ENCODE peak calls at places on chromosomes 12 and 14, in seven cellular contexts. P, W, T, I, Q, L and F are unnamed samples.

GRCh38 chr14:75247286-75247922 is 31.2 kb upstream of the FOS start:
- DNase-seq in P (peak), W (no peak), I (no peak), L (no peak), Q (no peak), T (no peak), F (no peak)

GRCh38 chr12:49344486-49345047 is 2.1 kb upstream of the DNAJC22 start:
- DNase-seq in T (no peak), P (no peak), I (no peak), L (no peak), W (no peak), Q (no peak), F (no peak)

GRCh38 chr14:104146651-104147345 is 8.4 kb downstream of the KIF26A start:
- DNase-seq in L (no peak), W (no peak), P (no peak), I (no peak), T (peak), Q (no peak), F (no peak)

GRCh38 chr12:49867580-49868341 is 24.9 kb upstream of the BCDIN3D start:
- DNase-seq in I (peak), P (no peak), W (no peak), Q (no peak), L (no peak), T (no peak), F (no peak)

GRCh38 chr14:51445001-51445390 is 204.9 kb downstream of the TMX1 start:
- DNase-seq in T (no peak), L (no peak), P (no peak), I (peak), Q (no peak), W (no peak), F (no peak)

GRCh38 chr14:93072659-93073365 is 42.9 kb downstream of the ITPK1 start:
- DNase-seq in I (no peak), T (no peak), Q (no peak), L (no peak), W (no peak), P (no peak), F (no peak)

GRCh38 chr12:54759751-54760150 is 94.6 kb upstream of the MUCL1 start:
- DNase-seq in L (peak), T (no peak), Q (peak), P (peak), I (no peak), W (peak), F (no peak)

GRCh38 chr12:119666900-119667576 is 895 bp upstream of the PRKAB1 start:
- DNase-seq in Q (no peak), P (no peak), W (no peak), L (no peak), I (no peak), T (no peak), F (no peak)

GRCh38 chr14:90398841-90399540 is 2.2 kb downstream of the CALM1 start:
- DNase-seq in W (no peak), Q (no peak), T (no peak), I (no peak), P (no peak), L (no peak), F (no peak)

GRCh38 chr12:121769297-121769830 is 24.1 kb downstream of the RHOF start:
- DNase-seq in T (no peak), P (no peak), Q (no peak), W (no peak), I (no peak), L (no peak), F (no peak)

GRCh38 chr12:100823988-100824387 is 29.4 kb downstream of the ANO4 start:
- DNase-seq in W (no peak), Q (no peak), P (no peak), T (no peak), I (peak), L (no peak), F (no peak)

GRCh38 chr14:58805605-58806358 is 168.0 kb downstream of the DACT1 start:
- DNase-seq in I (peak), P (no peak), Q (no peak), T (no peak), L (no peak), W (no peak), F (no peak)

GRCh38 chr14:63952933-63953437 is 100.2 kb downstream of the SYNE2 start:
- DNase-seq in P (no peak), I (peak), W (no peak), Q (no peak), T (no peak), L (no peak), F (no peak)

GRCh38 chr12:50626026-50626425 is 121.2 kb downstream of the DIP2B start:
- DNase-seq in Q (no peak), P (no peak), L (no peak), W (no peak), I (no peak), T (no peak), F (no peak)

GRCh38 chr12:122310636-122311035 is 44.3 kb upstream of the VPS33A start:
- DNase-seq in I (no peak), Q (no peak), P (no peak), W (no peak), T (no peak), L (no peak), F (no peak)

GRCh38 chr12:87155616-87156015 is 873.6 kb downstream of the C12orf50 start:
- DNase-seq in P (no peak), Q (no peak), I (peak), L (no peak), W (no peak), T (no peak), F (no peak)

GRCh38 chr14:33404054-33404453 is 465.4 kb downstream of the NPAS3 start:
- DNase-seq in I (peak), L (no peak), W (no peak), P (no peak), T (no peak), Q (no peak), F (no peak)

GRCh38 chr12:120599672-120600537 is 18.7 kb upstream of the POP5 start:
- DNase-seq in L (no peak), T (no peak), Q (peak), P (no peak), W (no peak), I (no peak), F (no peak)

GRCh38 chr12:16605666-16606116 is 271 bp downstream of the LMO3 start:
- DNase-seq in I (peak), L (peak), T (peak), W (peak), P (peak), Q (peak), F (no peak)

GRCh38 chr12:106113446-106114083 is 25.2 kb downstream of the NUAK1 start:
- DNase-seq in P (no peak), Q (no peak), I (peak), T (no peak), W (no peak), L (no peak), F (no peak)

GRCh38 chr14:33229269-33229924 is 290.7 kb downstream of the NPAS3 start:
- DNase-seq in Q (no peak), I (peak), W (no peak), T (no peak), L (no peak), P (no peak), F (no peak)

GRCh38 chr14:24441904-24442239 is 704 bp downstream of the SDR39U1 start:
- DNase-seq in P (no peak), Q (no peak), T (no peak), L (no peak), W (no peak), I (peak), F (no peak)

GRCh38 chr12:122106891-122107660 is 28.5 kb downstream of the MLXIP start:
- DNase-seq in W (no peak), L (peak), P (no peak), Q (no peak), T (no peak), I (peak), F (no peak)

GRCh38 chr14:30614155-30614554 is 8.0 kb upstream of the SCFD1 start:
- DNase-seq in W (no peak), Q (no peak), I (no peak), L (no peak), T (no peak), P (no peak), F (no peak)

GRCh38 chr14:30603402-30603801 is 18.7 kb upstream of the SCFD1 start:
- DNase-seq in P (no peak), T (no peak), I (no peak), W (no peak), L (no peak), Q (no peak), F (no peak)

GRCh38 chr14:30607156-30607780 is 14.9 kb upstream of the SCFD1 start:
- DNase-seq in P (no peak), W (no peak), Q (no peak), T (no peak), I (peak), L (no peak), F (no peak)

GRCh38 chr14:30610719-30611388 is 11.3 kb upstream of the SCFD1 start:
- DNase-seq in L (peak), W (no peak), Q (no peak), I (peak), P (peak), T (no peak), F (no peak)

GRCh38 chr14:30608533-30609006 is 13.5 kb upstream of the SCFD1 start:
- DNase-seq in W (no peak), T (no peak), P (no peak), L (no peak), Q (no peak), I (peak), F (no peak)
- TF ChIP-seq CTCF in W (no peak), T (no peak), P (peak), L (no peak), Q (no peak), I (no peak), F (no peak)

GRCh38 chr12:53327435-53328042 is 6.1 kb upstream of the AAAS start:
- DNase-seq in T (no peak), Q (no peak), L (no peak), P (no peak), W (no peak), I (no peak), F (no peak)
- TF ChIP-seq CTCF in T (peak), Q (peak), L (peak), P (peak), W (peak), I (peak), F (no peak)

GRCh38 chr12:11648514-11649412 is 711 bp upstream of the ETV6 start:
- DNase-seq in T (peak), I (peak), P (peak), W (peak), L (peak), Q (peak), F (peak)
- TF ChIP-seq CTCF in T (no peak), I (no peak), P (no peak), W (no peak), L (no peak), Q (no peak), F (no peak)

GRCh38 chr12:131699434-131699833 is 11.5 kb upstream of the SFSWAP start:
- DNase-seq in I (no peak), T (no peak), Q (no peak), L (no peak), W (no peak), P (no peak), F (no peak)
- TF ChIP-seq CTCF in I (no peak), T (no peak), Q (no peak), L (no peak), W (no peak), P (no peak), F (no peak)

DNA sequence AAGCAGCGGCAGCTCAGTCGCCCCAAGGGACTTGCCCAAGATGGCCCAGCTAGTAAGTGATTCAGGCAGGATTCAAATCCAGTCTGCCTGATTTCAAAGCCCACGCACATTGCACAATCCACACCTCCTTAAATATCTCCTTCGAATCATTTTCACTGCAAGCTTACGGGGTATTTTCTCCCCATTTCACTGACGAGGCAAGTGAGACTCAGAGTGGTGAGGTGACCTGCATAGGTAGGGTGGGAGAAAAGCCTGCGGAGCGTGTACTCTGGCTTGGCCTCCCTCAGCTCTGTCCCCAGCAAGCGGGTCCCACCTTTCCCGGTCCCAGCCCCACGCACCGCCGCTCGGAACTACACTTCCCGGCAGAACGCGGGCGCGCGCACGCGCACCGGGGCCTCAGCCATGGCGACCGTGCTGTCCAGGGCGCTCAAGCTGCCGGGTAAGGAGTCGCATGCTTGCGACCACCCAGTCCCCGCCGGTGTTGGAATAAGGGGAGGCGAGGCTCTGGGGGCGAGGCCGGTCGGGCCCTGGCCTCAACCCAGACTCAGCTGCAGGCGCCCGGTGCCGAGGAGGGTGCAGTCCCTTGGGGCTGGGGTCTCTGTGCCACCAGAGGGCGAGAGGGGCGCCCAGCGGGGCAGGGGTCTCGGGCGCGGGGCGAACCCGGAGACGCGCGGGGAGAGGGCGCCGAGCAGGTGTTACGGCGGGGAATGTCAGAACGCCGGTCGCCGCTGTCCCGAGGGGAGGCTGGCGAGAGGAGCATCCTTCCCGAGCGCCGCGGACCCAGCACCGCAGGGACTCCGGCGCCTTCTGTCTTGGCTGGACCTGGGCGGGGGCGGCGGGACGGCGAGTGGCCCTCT is at the start of gene FAM234B:
- DNase-seq in Q (peak), L (peak), P (peak), W (peak), I (peak), T (peak), F (peak)
- TF ChIP-seq CTCF in Q (peak), L (peak), P (peak), W (peak), I (peak), T (no peak), F (no peak)